ENCODE peak calls at places on chromosome 10, in five cellular contexts. H, M, B, E and Z are unnamed samples.

GRCh38 chr10:62031522-62031921 is 130.0 kb downstream of the ARID5B start:
- DNase-seq in H (no peak), M (no peak), E (no peak), B (no peak), Z (no peak)

GRCh38 chr10:43250925-43251663 is 15.8 kb downstream of the RASGEF1A start:
- DNase-seq in M (no peak), E (no peak), H (no peak), B (peak), Z (no peak)

GRCh38 chr10:114694062-114694461 is 36.0 kb upstream of the ABLIM1 start:
- DNase-seq in H (no peak), E (no peak), B (no peak), M (no peak), Z (no peak)

GRCh38 chr10:34397324-34397723 is 417.8 kb downstream of the PARD3 start:
- DNase-seq in B (no peak), H (no peak), E (no peak), M (no peak), Z (no peak)

GRCh38 chr10:49737474-49738201 is 24.5 kb downstream of the OGDHL start:
- DNase-seq in E (no peak), M (no peak), B (no peak), H (no peak), Z (no peak)

GRCh38 chr10:42932735-42933453 is 144.0 kb upstream of the RET start:
- DNase-seq in H (peak), M (peak), B (peak), E (no peak), Z (peak)

GRCh38 chr10:128739937-128740336 is 613.7 kb upstream of the MKI67 start:
- DNase-seq in M (no peak), E (no peak), H (no peak), B (no peak), Z (peak)

GRCh38 chr10:810351-810846 is 120.9 kb upstream of the DIP2C start:
- DNase-seq in E (no peak), M (no peak), H (peak), B (no peak), Z (peak)

GRCh38 chr10:43685744-43686143 is 37.1 kb upstream of the ZNF32 start:
- DNase-seq in H (no peak), E (peak), B (no peak), M (no peak), Z (no peak)

GRCh38 chr10:108384378-108384777 is 1219.9 kb upstream of the SORCS1 start:
- DNase-seq in B (no peak), M (no peak), E (no peak), H (no peak), Z (no peak)

GRCh38 chr10:7707102-7707501 is 4.0 kb downstream of the ITIH2 start:
- DNase-seq in H (no peak), M (no peak), B (no peak), E (no peak), Z (no peak)

GRCh38 chr10:115969591-115969990 is 303.4 kb downstream of the GFRA1 start:
- DNase-seq in H (no peak), E (no peak), B (peak), M (no peak), Z (no peak)

GRCh38 chr10:54665122-54665521 is 135.9 kb downstream of the PCDH15 start:
- DNase-seq in B (no peak), H (no peak), E (no peak), M (no peak), Z (no peak)

GRCh38 chr10:86102031-86102430 is 264.6 kb downstream of the GRID1 start:
- DNase-seq in E (no peak), M (no peak), H (no peak), B (no peak), Z (no peak)

GRCh38 chr10:24882047-24882698 is 70.2 kb downstream of the PRTFDC1 start:
- DNase-seq in E (no peak), M (peak), B (no peak), H (no peak), Z (no peak)

GRCh38 chr10:49110684-49111319 is 4.5 kb downstream of the VSTM4 start:
- DNase-seq in E (no peak), M (no peak), B (no peak), H (no peak), Z (no peak)

GRCh38 chr10:16520900-16521299 is 779 bp downstream of the C1QL3 start:
- DNase-seq in H (peak), M (peak), B (peak), E (no peak), Z (peak)

GRCh38 chr10:48573045-48573444 is 31.8 kb downstream of the ARHGAP22 start:
- DNase-seq in E (no peak), B (no peak), H (no peak), M (no peak), Z (no peak)

GRCh38 chr10:34723746-34724145 is 91.3 kb downstream of the PARD3 start:
- DNase-seq in E (peak), H (peak), B (no peak), M (no peak), Z (peak)